ENCODE peak calls at places on chromosomes 16 and 17, in nine cellular contexts. T is aorta; S is A549; X is AG09309; Z is heart left ventricle; P is AG04450; E is mammary epithelial cell; K is GM23338; L is naive thymus-derived CD4-positive, alpha-beta T cell. O is an unnamed sample.
A peak's percentile ranks its signal among the peaks of the same experiment; 100 is the strongest.

GRCh38 chr17:31385428-31386285 is 5.8 kb upstream of the RAB11FIP4 start:
- DNase-seq in T (no peak), S (no peak), X (no peak), Z (no peak), P (no peak), E (no peak), K (no peak), L (no peak), O (no peak)

GRCh38 chr16:84739349-84740124 is 39.7 kb downstream of the USP10 start:
- DNase-seq in T (no peak), S (no peak), X (peak; percentile 81), Z (no peak), P (peak; percentile 54), E (peak; percentile 78), K (no peak), L (no peak), O (peak; percentile 86)

GRCh38 chr17:63716426-63716825 is 16.5 kb upstream of the LIMD2 start:
- DNase-seq in T (no peak), S (no peak), X (no peak), Z (no peak), P (no peak), E (no peak), K (no peak), L (no peak), O (no peak)

GRCh38 chr16:77991701-77992100 is 30.6 kb upstream of the CLEC3A start:
- DNase-seq in T (no peak), S (no peak), X (no peak), Z (no peak), P (no peak), E (peak; percentile 25), K (no peak), L (no peak), O (peak; percentile 7)

GRCh38 chr17:19502517-19502916 is 31.1 kb upstream of the SLC47A1 start:
- DNase-seq in T (no peak), S (no peak), X (no peak), Z (no peak), P (no peak), E (no peak), K (no peak), L (no peak), O (peak; percentile 26)

GRCh38 chr17:28258347-28258887 is 60.6 kb upstream of the TMEM97 start:
- DNase-seq in T (peak; percentile 17), S (peak; percentile 36), X (no peak), Z (no peak), P (no peak), E (no peak), K (no peak), L (no peak), O (no peak)

GRCh38 chr17:40541873-40542561 is 23.3 kb downstream of the CCR7 start:
- DNase-seq in T (no peak), S (no peak), X (no peak), Z (peak; percentile 79), P (no peak), E (no peak), K (no peak), L (no peak), O (no peak)

GRCh38 chr17:4853195-4853762 is 20.1 kb downstream of the MINK1 start:
- DNase-seq in T (no peak), S (no peak), X (no peak), Z (no peak), P (no peak), E (peak; percentile 83), K (no peak), L (no peak), O (peak; percentile 91)

GRCh38 chr17:44417553-44417952 is 28.1 kb upstream of the ITGA2B start:
- DNase-seq in T (no peak), S (peak; percentile 47), X (peak; percentile 58), Z (no peak), P (peak; percentile 68), E (peak; percentile 95), K (no peak), L (no peak), O (peak; percentile 96)

GRCh38 chr17:18235743-18236256 is 10.4 kb downstream of the LLGL1 start:
- DNase-seq in T (peak; percentile 73), S (no peak), X (no peak), Z (no peak), P (no peak), E (peak; percentile 90), K (no peak), L (no peak), O (peak; percentile 90)

GRCh38 chr16:86064431-86065250 is 165.7 kb downstream of the IRF8 start:
- DNase-seq in T (no peak), S (no peak), X (no peak), Z (no peak), P (no peak), E (peak; percentile 4), K (no peak), L (no peak), O (no peak)

GRCh38 chr17:82201498-82201910 is 11.1 kb downstream of the CCDC57 start:
- DNase-seq in T (no peak), S (no peak), X (no peak), Z (no peak), P (no peak), E (no peak), K (peak; percentile 13), L (no peak), O (no peak)

GRCh38 chr17:82204831-82205719 is 7.6 kb downstream of the CCDC57 start:
- DNase-seq in T (no peak), S (peak; percentile 68), X (no peak), Z (no peak), P (no peak), E (peak; percentile 82), K (no peak), L (no peak), O (peak; percentile 89)

GRCh38 chr17:82202981-82203380 is 9.7 kb downstream of the CCDC57 start:
- DNase-seq in T (no peak), S (no peak), X (no peak), Z (no peak), P (no peak), E (no peak), K (no peak), L (no peak), O (no peak)

GRCh38 chr17:82203920-82204319 is 8.7 kb downstream of the CCDC57 start:
- DNase-seq in T (no peak), S (no peak), X (no peak), Z (no peak), P (no peak), E (no peak), K (no peak), L (no peak), O (no peak)

DNA sequence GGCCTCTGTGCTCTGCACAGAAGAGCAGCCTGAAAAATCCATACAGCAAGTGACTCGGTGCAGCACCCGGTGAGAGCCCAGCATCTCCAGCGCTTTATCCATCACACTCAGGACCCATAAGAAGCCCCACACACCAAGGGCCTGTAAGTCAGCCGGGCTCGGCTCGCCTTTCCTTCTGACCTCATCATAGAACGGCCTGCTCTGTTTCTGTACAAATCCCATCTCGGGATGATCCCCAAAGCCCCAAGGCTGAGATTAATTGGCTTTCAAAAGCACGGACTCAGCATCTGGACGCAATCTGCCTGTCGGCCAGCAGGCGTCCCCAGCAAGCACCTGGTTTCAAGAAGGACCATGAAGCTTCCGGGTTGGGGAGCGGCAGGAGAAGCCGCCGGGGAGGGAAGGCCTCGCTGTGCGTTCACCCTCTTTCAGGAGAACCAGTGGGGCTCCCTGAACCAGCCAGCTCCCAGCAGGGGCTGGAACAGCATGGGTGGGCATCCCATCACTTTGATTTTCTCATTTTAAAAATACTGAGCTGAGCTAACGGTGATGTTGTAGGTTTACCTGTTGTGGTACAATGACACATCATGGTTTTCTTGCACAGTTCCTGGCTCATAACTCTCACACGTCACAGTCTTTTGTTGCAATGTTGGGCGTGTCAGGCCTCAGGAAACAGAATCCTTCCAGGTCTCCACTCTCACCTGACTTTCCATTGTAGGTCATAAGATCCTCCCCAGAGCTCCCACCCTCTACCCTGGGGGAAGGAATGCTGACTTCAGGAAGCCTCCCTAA is 6.7 kb downstream of the CCDC57 start:
- DNase-seq in T (peak; percentile 90), S (peak; percentile 94), X (no peak), Z (peak; percentile 89), P (peak; percentile 65), E (peak; percentile 98), K (peak; percentile 91), L (peak; percentile 81), O (peak; percentile 97)
- H3K4me3 ChIP-seq in T (no peak overlapping the region), S (no peak overlapping the region), X (no peak overlapping the region), Z (no peak overlapping the region), P (peak overlapping the region; percentile 4), E (peak overlapping the region; percentile 1), K (no peak overlapping the region), L (no peak overlapping the region), O (peak overlapping the region; percentile 28)

DNA sequence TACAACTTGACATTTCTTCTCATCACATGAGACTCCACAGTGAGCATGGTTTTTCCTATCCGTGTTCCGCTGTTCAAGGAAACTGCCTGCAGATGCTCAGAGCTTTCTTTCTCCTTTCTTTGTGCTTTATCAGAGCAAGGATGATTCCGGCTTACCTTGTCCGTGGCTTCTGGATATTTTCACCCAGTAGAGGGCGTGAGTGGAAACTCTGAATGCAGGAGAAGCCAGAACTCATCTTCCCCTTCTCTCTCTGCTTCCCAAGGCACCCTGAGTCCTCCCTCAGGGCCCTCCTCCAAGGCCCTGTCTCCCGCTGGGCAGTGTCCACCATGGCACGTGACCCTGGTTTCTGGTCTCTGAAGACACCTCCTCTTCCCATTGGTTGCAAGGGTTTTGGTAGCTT is 721.1 kb upstream of the RBFOX1 start:
- DNase-seq in T (no peak), S (peak; percentile 2), X (no peak), Z (no peak), P (no peak), E (no peak), K (peak; percentile 53), L (no peak), O (no peak)
- H3K4me3 ChIP-seq in T (no peak overlapping the region), S (no peak overlapping the region), X (no peak overlapping the region), Z (no peak overlapping the region), P (no peak overlapping the region), E (no peak overlapping the region), K (no peak overlapping the region), L (no peak overlapping the region), O (no peak overlapping the region)

GRCh38 chr17:8249621-8250020 is 532 bp downstream of the PFAS start:
- DNase-seq in T (no peak), S (no peak), X (no peak), Z (no peak), P (no peak), E (no peak), K (no peak), L (no peak), O (no peak)

GRCh38 chr17:8254881-8255280 is 5.8 kb downstream of the PFAS start:
- DNase-seq in T (no peak), S (no peak), X (no peak), Z (no peak), P (no peak), E (no peak), K (no peak), L (no peak), O (no peak)

GRCh38 chr17:8248751-8249607 is at the start of gene PFAS:
- DNase-seq in T (peak; percentile 97), S (peak; percentile 97), X (peak; percentile 58), Z (peak; percentile 97), P (peak; percentile 74), E (peak; percentile 93), K (peak; percentile 97), L (peak; percentile 91), O (peak; percentile 97)

GRCh38 chr17:8253801-8254200 is 4.7 kb downstream of the PFAS start:
- DNase-seq in T (no peak), S (peak; percentile 62), X (no peak), Z (no peak), P (no peak), E (no peak), K (no peak), L (no peak), O (peak; percentile 33)

GRCh38 chr17:8250101-8250500 is 1.0 kb downstream of the PFAS start:
- DNase-seq in T (no peak), S (no peak), X (no peak), Z (no peak), P (no peak), E (peak; percentile 22), K (no peak), L (no peak), O (no peak)
- H3K4me3 ChIP-seq in T (no peak overlapping the region), S (peak overlapping the region; percentile 74), X (no peak overlapping the region), Z (peak overlapping the region; percentile 81), P (peak overlapping the region; percentile 98), E (peak overlapping the region; percentile 96), K (peak overlapping the region; percentile 91), L (no peak overlapping the region), O (peak overlapping the region; percentile 97)

GRCh38 chr16:64596196-64596595 is 525.7 kb downstream of the CDH11 start:
- DNase-seq in T (no peak), S (no peak), X (no peak), Z (no peak), P (no peak), E (no peak), K (no peak), L (no peak), O (no peak)
- H3K4me3 ChIP-seq in T (no peak overlapping the region), S (no peak overlapping the region), X (no peak overlapping the region), Z (no peak overlapping the region), P (no peak overlapping the region), E (no peak overlapping the region), K (no peak overlapping the region), L (no peak overlapping the region), O (no peak overlapping the region)